ENCODE peak calls at places on chromosomes 7 and 10, in ten cellular contexts. S, W, E, P, X, M, N, K, F and B are unnamed samples. For H3K27me3, the result is how much of the 10 kb centered on the place peaks cover.

GRCh38 chr10:60666221-60666620 is 112.1 kb upstream of the CDK1 start:
- DNase-seq in W (no peak), E (no peak), N (no peak), S (no peak), K (no peak), F (no peak), M (peak), X (no peak), P (no peak), B (peak)

GRCh38 chr7:84524714-84525694 is 330.4 kb upstream of the SEMA3A start:
- DNase-seq in E (no peak), W (peak), P (no peak), F (peak), K (no peak), M (no peak), S (no peak), N (no peak), X (peak), B (peak)

GRCh38 chr10:11009471-11010308 is 8.0 kb upstream of the CELF2 start:
- DNase-seq in X (no peak), N (no peak), P (no peak), M (no peak), S (no peak), W (peak), F (no peak), K (no peak), E (no peak), B (peak)

GRCh38 chr10:36499696-36500095 is 625.7 kb upstream of the ANKRD30A start:
- DNase-seq in N (no peak), X (no peak), E (no peak), P (no peak), S (no peak), K (no peak), F (no peak), M (no peak), W (peak), B (peak)

GRCh38 chr7:40507166-40507565 is 372.4 kb downstream of the SUGCT start:
- DNase-seq in S (no peak), P (no peak), F (no peak), M (no peak), K (no peak), W (no peak), E (no peak), X (no peak), N (no peak), B (peak)

GRCh38 chr10:69465457-69466157 is 14.3 kb downstream of the TSPAN15 start:
- DNase-seq in E (no peak), S (no peak), M (no peak), K (no peak), P (peak), N (no peak), F (no peak), W (no peak), X (no peak), B (no peak)

GRCh38 chr7:156907656-156908055 is 14.7 kb upstream of the LMBR1 start:
- DNase-seq in N (no peak), F (no peak), K (no peak), E (no peak), M (no peak), S (no peak), W (no peak), X (no peak), P (no peak), B (no peak)

GRCh38 chr10:94314913-94315545 is 47.7 kb downstream of the NOC3L start:
- DNase-seq in E (no peak), X (peak), S (no peak), P (no peak), F (no peak), N (no peak), W (no peak), M (no peak), K (no peak), B (no peak)

GRCh38 chr10:28985137-28985885 is 303.6 kb upstream of the LYZL1 start:
- DNase-seq in F (no peak), X (no peak), K (no peak), P (no peak), S (no peak), W (no peak), M (no peak), N (no peak), E (no peak), B (no peak)

GRCh38 chr7:816300-816750 is 16.0 kb upstream of the SUN1 start:
- DNase-seq in X (peak), F (peak), P (peak), S (peak), K (peak), N (peak), W (peak), E (peak), M (peak), B (peak)

GRCh38 chr7:101739757-101740398 is 77.5 kb upstream of the CUX1 start:
- DNase-seq in N (no peak), K (no peak), X (no peak), F (no peak), E (no peak), S (no peak), M (no peak), W (peak), P (no peak), B (peak)

GRCh38 chr7:98488167-98488566 is 87.3 kb upstream of the BAIAP2L1 start:
- DNase-seq in E (no peak), N (no peak), P (no peak), S (no peak), W (no peak), K (no peak), M (no peak), X (no peak), F (no peak), B (no peak)

GRCh38 chr10:80411267-80411668 is 2.9 kb downstream of the PRXL2A start:
- DNase-seq in X (no peak), M (no peak), K (peak), P (no peak), N (peak), F (no peak), E (no peak), S (peak), W (no peak), B (no peak)

GRCh38 chr10:78605800-78606350 is 462.9 kb upstream of the ZMIZ1 start:
- DNase-seq in F (no peak), N (no peak), P (no peak), M (no peak), E (no peak), S (no peak), X (no peak), W (peak), K (no peak), B (peak)

GRCh38 chr7:77831481-77831880 is 32.9 kb downstream of the PHTF2 start:
- DNase-seq in W (no peak), N (no peak), X (no peak), F (no peak), K (no peak), S (no peak), P (no peak), M (no peak), E (no peak), B (peak)

GRCh38 chr10:35758086-35758485 is 116.0 kb upstream of the FZD8 start:
- DNase-seq in N (no peak), W (no peak), S (no peak), P (no peak), E (no peak), F (no peak), K (no peak), M (peak), X (no peak), B (no peak)

GRCh38 chr10:16520900-16521299 is 779 bp downstream of the C1QL3 start:
- DNase-seq in M (no peak), P (peak), N (no peak), X (no peak), K (no peak), F (no peak), E (no peak), S (no peak), W (peak), B (no peak)

GRCh38 chr10:8055420-8056349 is 1.2 kb downstream of the GATA3 start:
- DNase-seq in N (no peak), F (peak), K (no peak), W (no peak), E (peak), X (no peak), S (no peak), M (no peak), P (no peak), B (no peak)

GRCh38 chr10:15745748-15746147 is 26.0 kb upstream of the ITGA8 start:
- DNase-seq in F (no peak), E (no peak), X (peak), N (no peak), K (no peak), S (no peak), W (peak), M (peak), P (no peak), B (no peak)

GRCh38 chr10:105509551-105509950 is 868.5 kb downstream of the SORCS3 start:
- DNase-seq in P (no peak), N (no peak), W (no peak), M (no peak), E (no peak), X (no peak), S (no peak), K (no peak), F (no peak), B (peak)

GRCh38 chr10:132264966-132265877 is 42.5 kb downstream of the STK32C start:
- DNase-seq in W (peak), M (no peak), X (no peak), S (no peak), N (no peak), P (no peak), E (no peak), F (no peak), K (no peak), B (no peak)

GRCh38 chr7:54782829-54783228 is 23.8 kb upstream of the SEC61G start:
- DNase-seq in N (no peak), K (no peak), S (no peak), P (no peak), E (no peak), X (no peak), W (no peak), M (no peak), F (no peak), B (no peak)

GRCh38 chr7:54782314-54782713 is 23.3 kb upstream of the SEC61G start:
- DNase-seq in F (no peak), W (no peak), M (no peak), K (no peak), X (no peak), N (no peak), E (no peak), S (no peak), P (no peak), B (no peak)

GRCh38 chr7:54783952-54784351 is 24.9 kb upstream of the SEC61G start:
- DNase-seq in S (no peak), X (no peak), F (no peak), W (no peak), K (no peak), M (no peak), N (no peak), E (no peak), P (no peak), B (no peak)

GRCh38 chr7:54780490-54780889 is 21.5 kb upstream of the SEC61G start:
- DNase-seq in F (no peak), W (no peak), K (no peak), S (no peak), M (no peak), N (no peak), E (no peak), P (no peak), X (no peak), B (no peak)

GRCh38 chr7:54781356-54781912 is 22.4 kb upstream of the SEC61G start:
- DNase-seq in S (no peak), X (no peak), W (no peak), N (no peak), K (no peak), F (no peak), M (no peak), P (no peak), E (no peak), B (no peak)
- H3K4me3 ChIP-seq in S (no peak), X (no peak), W (no peak), N (no peak), K (no peak), F (no peak), M (no peak), P (no peak), E (no peak), B (no peak)

DNA sequence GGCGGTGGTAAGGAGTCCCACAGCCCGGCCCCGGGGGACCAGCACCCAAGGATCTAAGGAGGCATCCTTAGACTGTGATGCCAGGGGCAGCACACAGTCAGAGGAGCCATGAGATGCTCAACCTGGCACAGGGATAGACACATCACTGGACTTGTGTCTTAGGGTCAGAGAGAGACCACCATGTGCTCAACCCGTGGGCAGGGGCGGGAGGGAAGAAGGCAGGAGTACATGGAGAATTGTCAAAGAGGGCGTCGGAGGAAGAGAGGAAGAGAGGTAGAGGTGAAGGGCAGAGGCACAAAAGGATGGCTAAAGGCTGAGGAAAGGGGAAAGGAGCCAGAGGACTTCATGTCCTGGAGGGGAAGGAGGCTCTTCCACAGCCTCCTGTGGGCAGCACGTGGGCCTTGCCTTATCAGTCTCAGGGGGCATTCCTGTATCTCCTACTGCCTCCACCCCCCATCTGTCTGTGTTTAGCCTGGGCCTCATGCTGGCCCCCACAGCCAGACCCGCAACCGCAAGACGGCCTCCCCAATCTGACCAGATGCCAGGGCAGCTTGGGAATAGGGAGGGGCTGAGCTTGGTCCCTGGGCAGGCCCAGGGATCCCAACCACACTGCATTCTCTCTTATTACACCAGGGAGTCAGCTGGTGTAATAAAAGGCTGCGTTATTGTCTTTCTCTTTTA is 2.2 kb downstream of the ADCY1 start:
- DNase-seq in S (no peak), M (no peak), E (no peak), N (no peak), K (no peak), X (no peak), F (no peak), W (no peak), P (no peak), B (no peak)
- H3K27me3 ChIP-seq in S (half or more), M (under half), E (under half), N (under half), K (under half), X (under half), F (half or more), W (under half), P (under half), B (under half)

GRCh38 chr7:155763122-155763521 is 49.1 kb downstream of the SHH start:
- DNase-seq in X (no peak), S (no peak), P (no peak), W (no peak), M (no peak), N (no peak), E (no peak), K (no peak), F (no peak), B (no peak)
- H3K4me3 ChIP-seq in X (no peak), S (no peak), P (peak), W (no peak), M (no peak), N (no peak), E (no peak), K (no peak), F (no peak), B (no peak)

GRCh38 chr10:98030093-98030821 is at the start of gene CRTAC1:
- DNase-seq in E (peak), M (peak), K (no peak), F (no peak), P (no peak), X (no peak), S (peak), N (peak), W (peak), B (no peak)

GRCh38 chr10:98030991-98031431 is 590 bp upstream of the CRTAC1 start:
- DNase-seq in M (no peak), K (no peak), X (no peak), E (peak), P (no peak), N (no peak), W (peak), F (no peak), S (no peak), B (no peak)

GRCh38 chr10:98029149-98030092 is 1.0 kb downstream of the CRTAC1 start:
- DNase-seq in P (no peak), N (no peak), S (no peak), F (no peak), W (no peak), X (no peak), M (no peak), E (peak), K (no peak), B (no peak)

GRCh38 chr10:98033515-98033914 is 3.1 kb upstream of the CRTAC1 start:
- DNase-seq in N (no peak), E (no peak), W (no peak), M (no peak), X (no peak), S (no peak), F (no peak), K (no peak), P (no peak), B (no peak)

GRCh38 chr10:98031440-98031839 is 1.0 kb upstream of the CRTAC1 start:
- DNase-seq in M (no peak), X (no peak), K (no peak), F (no peak), W (no peak), N (no peak), P (no peak), E (no peak), S (no peak), B (no peak)
- H3K27me3 ChIP-seq in M (under half), X (half or more), K (under half), F (half or more), W (under half), N (under half), P (under half), E (half or more), S (half or more), B (under half)

DNA sequence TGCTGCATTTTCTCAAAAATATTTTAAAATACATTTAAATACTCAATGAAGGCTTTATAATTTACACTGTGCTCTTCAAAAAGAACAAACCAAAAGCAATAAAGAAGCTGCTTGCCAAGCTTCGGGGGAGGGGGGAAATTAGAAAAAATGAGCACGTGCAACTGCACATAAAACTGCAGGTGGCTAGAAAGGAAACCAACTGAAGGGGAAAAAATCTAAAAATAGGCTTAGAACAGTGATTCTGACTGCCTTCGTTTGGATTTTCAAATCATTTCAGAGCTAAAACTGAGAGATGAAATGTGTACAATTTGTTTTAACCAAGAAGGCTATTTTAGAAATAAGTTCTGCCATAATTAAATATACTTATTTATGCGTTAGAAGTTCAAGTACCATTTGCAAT is 61.4 kb downstream of the ABI1 start:
- DNase-seq in M (no peak), E (no peak), P (peak), X (no peak), W (no peak), K (no peak), S (peak), N (no peak), F (no peak), B (no peak)
- H3K4me3 ChIP-seq in M (no peak), E (no peak), P (no peak), X (no peak), W (no peak), K (no peak), S (no peak), N (no peak), F (no peak), B (no peak)